ENCODE peak calls at places on chromosomes 16 and 17, in seven cellular contexts. One of them, this sample, is unnamed.

GRCh38 chr17:61589990-61590389 is 1.0 kb downstream of the NACA2 start:
- DNase-seq in kidney epithelial cell: no peak
- DNase-seq in heart right ventricle: no peak
- DNase-seq in esophagus muscularis mucosa: no peak
- DNase-seq in PC-9: no peak
- DNase-seq in neural crest cell: no peak
- DNase-seq in lung: no peak
- DNase-seq in this sample: no peak

GRCh38 chr16:19874816-19875546 is 9.7 kb downstream of the GPRC5B start:
- DNase-seq in lung: no peak
- DNase-seq in neural crest cell: no peak
- DNase-seq in PC-9: no peak
- DNase-seq in kidney epithelial cell: no peak
- DNase-seq in heart right ventricle: no peak
- DNase-seq in esophagus muscularis mucosa: no peak
- DNase-seq in this sample: no peak

GRCh38 chr17:47400333-47400732 is 76.6 kb downstream of the EFCAB13 start:
- DNase-seq in kidney epithelial cell: no peak
- DNase-seq in heart right ventricle: no peak
- DNase-seq in esophagus muscularis mucosa: no peak
- DNase-seq in PC-9: no peak
- DNase-seq in lung: no peak
- DNase-seq in neural crest cell: no peak
- DNase-seq in this sample: no peak

GRCh38 chr16:54462151-54462651 is 175.6 kb upstream of the IRX3 start:
- DNase-seq in PC-9: no peak
- DNase-seq in neural crest cell: no peak
- DNase-seq in heart right ventricle: no peak
- DNase-seq in kidney epithelial cell: no peak
- DNase-seq in lung: no peak
- DNase-seq in esophagus muscularis mucosa: no peak
- DNase-seq in this sample: peak; percentile 59

GRCh38 chr17:32586666-32587065 is 99.9 kb downstream of the CDK5R1 start:
- DNase-seq in lung: no peak
- DNase-seq in neural crest cell: no peak
- DNase-seq in PC-9: no peak
- DNase-seq in esophagus muscularis mucosa: no peak
- DNase-seq in kidney epithelial cell: no peak
- DNase-seq in heart right ventricle: no peak
- DNase-seq in this sample: peak; percentile 17

GRCh38 chr17:28540231-28540630 is 12.2 kb downstream of the UNC119 start:
- DNase-seq in esophagus muscularis mucosa: no peak
- DNase-seq in neural crest cell: no peak
- DNase-seq in kidney epithelial cell: no peak
- DNase-seq in heart right ventricle: no peak
- DNase-seq in PC-9: no peak
- DNase-seq in lung: no peak
- DNase-seq in this sample: no peak

GRCh38 chr17:33893192-33893591 is 361.9 kb upstream of the CCL2 start:
- DNase-seq in lung: no peak
- DNase-seq in esophagus muscularis mucosa: no peak
- DNase-seq in neural crest cell: no peak
- DNase-seq in PC-9: no peak
- DNase-seq in heart right ventricle: no peak
- DNase-seq in kidney epithelial cell: no peak
- DNase-seq in this sample: no peak

GRCh38 chr17:59513934-59514841 is 51.2 kb upstream of the DHX40 start:
- DNase-seq in lung: peak; percentile 93
- DNase-seq in esophagus muscularis mucosa: no peak
- DNase-seq in neural crest cell: no peak
- DNase-seq in heart right ventricle: peak; percentile 75
- DNase-seq in kidney epithelial cell: peak; percentile 85
- DNase-seq in PC-9: peak; percentile 65
- DNase-seq in this sample: peak; percentile 92

GRCh38 chr17:82528484-82529265 is 9.1 kb downstream of the FOXK2 start:
- DNase-seq in neural crest cell: no peak
- DNase-seq in kidney epithelial cell: no peak
- DNase-seq in lung: peak; percentile 53
- DNase-seq in heart right ventricle: peak; percentile 40
- DNase-seq in esophagus muscularis mucosa: no peak
- DNase-seq in PC-9: peak; percentile 80
- DNase-seq in this sample: peak; percentile 95

GRCh38 chr17:3590768-3591167 is 18.4 kb downstream of the TRPV1 start:
- DNase-seq in PC-9: no peak
- DNase-seq in esophagus muscularis mucosa: no peak
- DNase-seq in kidney epithelial cell: no peak
- DNase-seq in heart right ventricle: no peak
- DNase-seq in lung: no peak
- DNase-seq in neural crest cell: no peak
- DNase-seq in this sample: no peak

GRCh38 chr17:3592216-3592860 is 16.9 kb downstream of the TRPV1 start:
- DNase-seq in esophagus muscularis mucosa: no peak
- DNase-seq in kidney epithelial cell: no peak
- DNase-seq in heart right ventricle: no peak
- DNase-seq in neural crest cell: no peak
- DNase-seq in lung: no peak
- DNase-seq in PC-9: no peak
- DNase-seq in this sample: no peak

GRCh38 chr17:3588104-3588503 is 21.1 kb downstream of the TRPV1 start:
- DNase-seq in kidney epithelial cell: no peak
- DNase-seq in heart right ventricle: no peak
- DNase-seq in neural crest cell: no peak
- DNase-seq in PC-9: no peak
- DNase-seq in lung: no peak
- DNase-seq in esophagus muscularis mucosa: no peak
- DNase-seq in this sample: no peak

GRCh38 chr17:3590231-3590630 is 19.0 kb downstream of the TRPV1 start:
- DNase-seq in lung: no peak
- DNase-seq in kidney epithelial cell: no peak
- DNase-seq in esophagus muscularis mucosa: no peak
- DNase-seq in heart right ventricle: no peak
- DNase-seq in PC-9: no peak
- DNase-seq in neural crest cell: no peak
- DNase-seq in this sample: no peak

GRCh38 chr17:3589784-3590183 is 19.4 kb downstream of the TRPV1 start:
- DNase-seq in kidney epithelial cell: no peak
- DNase-seq in esophagus muscularis mucosa: no peak
- DNase-seq in neural crest cell: no peak
- DNase-seq in lung: no peak
- DNase-seq in heart right ventricle: no peak
- DNase-seq in PC-9: no peak
- DNase-seq in this sample: no peak
- TF ChIP-seq CTCF in kidney epithelial cell: no peak
- TF ChIP-seq CTCF in esophagus muscularis mucosa: no peak
- TF ChIP-seq CTCF in neural crest cell: no peak
- TF ChIP-seq CTCF in lung: no peak
- TF ChIP-seq CTCF in heart right ventricle: no peak
- TF ChIP-seq CTCF in PC-9: no peak
- TF ChIP-seq CTCF in this sample: no peak

GRCh38 chr17:76452646-76453430 is at the start of gene UBE2O:
- DNase-seq in kidney epithelial cell: no peak
- DNase-seq in neural crest cell: peak; percentile 94
- DNase-seq in esophagus muscularis mucosa: peak; percentile 95
- DNase-seq in PC-9: peak; percentile 88
- DNase-seq in heart right ventricle: peak; percentile 91
- DNase-seq in lung: peak; percentile 86
- DNase-seq in this sample: peak; percentile 80

GRCh38 chr17:76452102-76452645 is 778 bp downstream of the UBE2O start:
- DNase-seq in PC-9: no peak
- DNase-seq in kidney epithelial cell: no peak
- DNase-seq in neural crest cell: peak; percentile 23
- DNase-seq in esophagus muscularis mucosa: no peak
- DNase-seq in heart right ventricle: no peak
- DNase-seq in lung: no peak
- DNase-seq in this sample: no peak

GRCh38 chr17:76451480-76451879 is 1.5 kb downstream of the UBE2O start:
- DNase-seq in heart right ventricle: no peak
- DNase-seq in kidney epithelial cell: no peak
- DNase-seq in neural crest cell: no peak
- DNase-seq in esophagus muscularis mucosa: no peak
- DNase-seq in lung: no peak
- DNase-seq in PC-9: no peak
- DNase-seq in this sample: no peak

GRCh38 chr17:76449126-76449525 is 3.8 kb downstream of the UBE2O start:
- DNase-seq in esophagus muscularis mucosa: no peak
- DNase-seq in kidney epithelial cell: no peak
- DNase-seq in neural crest cell: no peak
- DNase-seq in PC-9: no peak
- DNase-seq in heart right ventricle: no peak
- DNase-seq in lung: no peak
- DNase-seq in this sample: no peak

GRCh38 chr17:76453431-76453743 is 435 bp upstream of the UBE2O start:
- DNase-seq in neural crest cell: no peak
- DNase-seq in PC-9: no peak
- DNase-seq in heart right ventricle: no peak
- DNase-seq in lung: no peak
- DNase-seq in esophagus muscularis mucosa: no peak
- DNase-seq in kidney epithelial cell: no peak
- DNase-seq in this sample: no peak
- TF ChIP-seq CTCF in neural crest cell: no peak
- TF ChIP-seq CTCF in PC-9: no peak
- TF ChIP-seq CTCF in heart right ventricle: no peak
- TF ChIP-seq CTCF in lung: no peak
- TF ChIP-seq CTCF in esophagus muscularis mucosa: no peak
- TF ChIP-seq CTCF in kidney epithelial cell: no peak
- TF ChIP-seq CTCF in this sample: no peak

DNA sequence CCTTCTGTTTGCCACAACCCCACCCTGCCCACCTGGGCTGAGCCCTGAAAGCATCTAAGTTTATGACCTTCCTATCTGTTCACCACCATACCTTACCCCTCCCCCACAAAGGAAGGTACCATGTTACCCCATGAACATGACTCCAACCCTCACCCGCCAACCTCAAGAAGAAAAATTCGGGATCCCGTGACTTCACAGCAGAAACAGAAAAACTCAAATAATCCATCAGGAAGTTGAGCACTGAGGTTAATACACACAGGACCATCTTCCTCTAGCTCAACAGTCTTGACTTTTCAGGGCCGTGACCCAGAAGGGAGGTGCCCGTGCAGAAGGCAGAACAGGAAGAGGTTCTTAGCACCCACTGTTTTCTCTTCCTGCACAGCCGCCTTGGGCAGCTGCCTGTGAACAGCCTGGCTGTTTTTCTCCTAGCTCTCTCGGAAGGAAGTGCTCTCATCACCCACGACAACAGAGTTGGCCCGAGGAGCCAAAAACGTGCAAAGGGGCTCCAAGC is 101.3 kb downstream of the XYLT1 start:
- DNase-seq in PC-9: no peak
- DNase-seq in neural crest cell: no peak
- DNase-seq in heart right ventricle: peak; percentile 52
- DNase-seq in kidney epithelial cell: no peak
- DNase-seq in lung: peak; percentile 42
- DNase-seq in esophagus muscularis mucosa: no peak
- DNase-seq in this sample: no peak
- TF ChIP-seq CTCF in PC-9: no peak
- TF ChIP-seq CTCF in neural crest cell: no peak
- TF ChIP-seq CTCF in heart right ventricle: no peak
- TF ChIP-seq CTCF in kidney epithelial cell: no peak
- TF ChIP-seq CTCF in lung: no peak
- TF ChIP-seq CTCF in esophagus muscularis mucosa: no peak
- TF ChIP-seq CTCF in this sample: no peak

GRCh38 chr17:81189670-81190530 is 23.9 kb upstream of the AATK start:
- DNase-seq in heart right ventricle: no peak
- DNase-seq in PC-9: no peak
- DNase-seq in kidney epithelial cell: no peak
- DNase-seq in neural crest cell: no peak
- DNase-seq in esophagus muscularis mucosa: no peak
- DNase-seq in lung: no peak
- DNase-seq in this sample: no peak
- TF ChIP-seq CTCF in heart right ventricle: no peak
- TF ChIP-seq CTCF in PC-9: peak; percentile 26
- TF ChIP-seq CTCF in kidney epithelial cell: no peak
- TF ChIP-seq CTCF in neural crest cell: no peak
- TF ChIP-seq CTCF in esophagus muscularis mucosa: no peak
- TF ChIP-seq CTCF in lung: no peak
- TF ChIP-seq CTCF in this sample: no peak

GRCh38 chr16:80056334-80056733 is 455.8 kb upstream of the MAF start:
- DNase-seq in neural crest cell: no peak
- DNase-seq in heart right ventricle: no peak
- DNase-seq in esophagus muscularis mucosa: no peak
- DNase-seq in lung: no peak
- DNase-seq in PC-9: no peak
- DNase-seq in kidney epithelial cell: no peak
- DNase-seq in this sample: no peak

GRCh38 chr16:80060470-80060869 is 459.9 kb upstream of the MAF start:
- DNase-seq in lung: no peak
- DNase-seq in kidney epithelial cell: no peak
- DNase-seq in heart right ventricle: no peak
- DNase-seq in neural crest cell: no peak
- DNase-seq in esophagus muscularis mucosa: no peak
- DNase-seq in PC-9: no peak
- DNase-seq in this sample: no peak

GRCh38 chr16:80054656-80055055 is 454.1 kb upstream of the MAF start:
- DNase-seq in PC-9: no peak
- DNase-seq in lung: no peak
- DNase-seq in heart right ventricle: no peak
- DNase-seq in esophagus muscularis mucosa: no peak
- DNase-seq in neural crest cell: no peak
- DNase-seq in kidney epithelial cell: no peak
- DNase-seq in this sample: no peak

GRCh38 chr16:80058236-80058635 is 457.7 kb upstream of the MAF start:
- DNase-seq in PC-9: no peak
- DNase-seq in heart right ventricle: peak; percentile 45
- DNase-seq in kidney epithelial cell: no peak
- DNase-seq in lung: peak; percentile 29
- DNase-seq in esophagus muscularis mucosa: no peak
- DNase-seq in neural crest cell: no peak
- DNase-seq in this sample: no peak

GRCh38 chr16:80055831-80056230 is 455.3 kb upstream of the MAF start:
- DNase-seq in kidney epithelial cell: no peak
- DNase-seq in heart right ventricle: no peak
- DNase-seq in neural crest cell: no peak
- DNase-seq in lung: no peak
- DNase-seq in PC-9: no peak
- DNase-seq in esophagus muscularis mucosa: no peak
- DNase-seq in this sample: no peak
- TF ChIP-seq CTCF in kidney epithelial cell: no peak
- TF ChIP-seq CTCF in heart right ventricle: no peak
- TF ChIP-seq CTCF in neural crest cell: no peak
- TF ChIP-seq CTCF in lung: no peak
- TF ChIP-seq CTCF in PC-9: no peak
- TF ChIP-seq CTCF in esophagus muscularis mucosa: no peak
- TF ChIP-seq CTCF in this sample: no peak